ENCODE peak calls at places on chromosomes 11 and 22, in seven cellular contexts. K, D, H, C, Q, T and W are unnamed samples.

GRCh38 chr11:108906329-108906728 is 241.5 kb downstream of the DDX10 start:
- DNase-seq in K (peak), D (no peak), H (no peak), C (no peak), Q (no peak), T (no peak), W (no peak)

GRCh38 chr11:116986521-116987105 is 111.6 kb downstream of the SIK3 start:
- DNase-seq in K (peak), D (no peak), H (no peak), C (peak), Q (no peak), T (no peak), W (no peak)

GRCh38 chr11:46977940-46978595 is 41.5 kb downstream of the CSTPP1 start:
- DNase-seq in K (peak), D (no peak), H (no peak), C (no peak), Q (no peak), T (no peak), W (no peak)

GRCh38 chr11:3006505-3007260 is 14.6 kb upstream of the NAP1L4 start:
- DNase-seq in K (no peak), D (peak), H (no peak), C (peak), Q (peak), T (no peak), W (no peak)

GRCh38 chr22:40498454-40499186 is 128.2 kb downstream of the SGSM3 start:
- DNase-seq in K (peak), D (no peak), H (peak), C (no peak), Q (no peak), T (no peak), W (no peak)

GRCh38 chr11:128582496-128583366 is 4.6 kb downstream of the ETS1 start:
- DNase-seq in K (peak), D (peak), H (no peak), C (no peak), Q (no peak), T (peak), W (no peak)

GRCh38 chr11:9385288-9385902 is 943 bp downstream of the IPO7 start:
- DNase-seq in K (no peak), D (no peak), H (no peak), C (no peak), Q (no peak), T (no peak), W (peak)

GRCh38 chr11:13962562-13963168 is at the start of gene SPON1:
- DNase-seq in K (peak), D (peak), H (no peak), C (peak), Q (peak), T (peak), W (no peak)

GRCh38 chr11:71311928-71312510 is 59.6 kb upstream of the SHANK2 start:
- DNase-seq in K (no peak), D (peak), H (no peak), C (no peak), Q (no peak), T (no peak), W (no peak)

GRCh38 chr11:124799384-124800225 is 601 bp downstream of the MSANTD2 start:
- DNase-seq in K (peak), D (peak), H (no peak), C (peak), Q (peak), T (peak), W (peak)

GRCh38 chr22:47042861-47043496 is 280.5 kb downstream of the TBC1D22A start:
- DNase-seq in K (no peak), D (no peak), H (no peak), C (no peak), Q (no peak), T (no peak), W (no peak)

GRCh38 chr22:33866521-33866920 is 53.8 kb downstream of the LARGE1 start:
- DNase-seq in K (no peak), D (no peak), H (no peak), C (no peak), Q (no peak), T (no peak), W (no peak)

GRCh38 chr11:45272701-45273100 is 13.4 kb downstream of the SYT13 start:
- DNase-seq in K (no peak), D (no peak), H (no peak), C (no peak), Q (no peak), T (no peak), W (no peak)

GRCh38 chr11:67483901-67484665 is 1.3 kb downstream of the AIP start:
- DNase-seq in K (no peak), D (no peak), H (no peak), C (no peak), Q (peak), T (no peak), W (peak)

GRCh38 chr22:46586123-46586519 is 34.1 kb upstream of the GRAMD4 start:
- DNase-seq in K (no peak), D (no peak), H (no peak), C (no peak), Q (no peak), T (peak), W (no peak)

GRCh38 chr22:45709004-45709739 is 37.5 kb downstream of the ATXN10 start:
- DNase-seq in K (peak), D (no peak), H (no peak), C (no peak), Q (no peak), T (no peak), W (no peak)

GRCh38 chr11:122731500-122731913 is 76.0 kb downstream of the UBASH3B start:
- DNase-seq in K (peak), D (no peak), H (no peak), C (no peak), Q (no peak), T (no peak), W (no peak)

GRCh38 chr11:121389651-121390050 is 62.5 kb upstream of the SORL1 start:
- DNase-seq in K (no peak), D (no peak), H (no peak), C (no peak), Q (no peak), T (peak), W (no peak)

GRCh38 chr11:130071211-130071712 is 1.6 kb downstream of the APLP2 start:
- DNase-seq in K (peak), D (no peak), H (no peak), C (no peak), Q (no peak), T (no peak), W (no peak)

GRCh38 chr11:33542921-33543320 is 157.7 kb downstream of the C11orf91 start:
- DNase-seq in K (peak), D (no peak), H (peak), C (peak), Q (no peak), T (peak), W (peak)

GRCh38 chr11:10317281-10317755 is 12.4 kb downstream of the ADM start:
- DNase-seq in K (peak), D (no peak), H (no peak), C (no peak), Q (no peak), T (peak), W (no peak)

GRCh38 chr22:46338636-46339035 is 3.1 kb downstream of the TRMU start:
- DNase-seq in K (no peak), D (no peak), H (no peak), C (no peak), Q (no peak), T (no peak), W (no peak)

GRCh38 chr11:118947999-118948398 is 8.1 kb upstream of the UPK2 start:
- DNase-seq in K (no peak), D (no peak), H (no peak), C (no peak), Q (no peak), T (no peak), W (no peak)

GRCh38 chr22:27636716-27637503 is 164.6 kb downstream of the MN1 start:
- DNase-seq in K (no peak), D (no peak), H (no peak), C (no peak), Q (no peak), T (no peak), W (no peak)

GRCh38 chr11:14809466-14809865 is 82.6 kb downstream of the CYP2R1 start:
- DNase-seq in K (peak), D (no peak), H (no peak), C (no peak), Q (no peak), T (peak), W (no peak)

GRCh38 chr11:11731311-11732083 is 109.7 kb upstream of the GALNT18 start:
- DNase-seq in K (peak), D (no peak), H (peak), C (no peak), Q (no peak), T (no peak), W (no peak)

GRCh38 chr11:76339217-76339616 is 41.7 kb downstream of the THAP12 start:
- DNase-seq in K (no peak), D (peak), H (no peak), C (peak), Q (no peak), T (no peak), W (no peak)

GRCh38 chr22:45199723-45200122 is 36.0 kb downstream of the NUP50 start:
- DNase-seq in K (no peak), D (no peak), H (no peak), C (no peak), Q (no peak), T (no peak), W (no peak)

GRCh38 chr22:32590556-32590955 is 115.9 kb downstream of the FBXO7 start:
- DNase-seq in K (peak), D (no peak), H (no peak), C (no peak), Q (no peak), T (no peak), W (no peak)

GRCh38 chr22:32587449-32587848 is 112.8 kb downstream of the FBXO7 start:
- DNase-seq in K (no peak), D (peak), H (no peak), C (no peak), Q (no peak), T (no peak), W (no peak)

GRCh38 chr22:32589007-32589406 is 114.4 kb downstream of the FBXO7 start:
- DNase-seq in K (peak), D (no peak), H (no peak), C (no peak), Q (no peak), T (no peak), W (no peak)

GRCh38 chr22:32588063-32588462 is 113.5 kb downstream of the FBXO7 start:
- DNase-seq in K (no peak), D (no peak), H (no peak), C (no peak), Q (no peak), T (no peak), W (no peak)

DNA sequence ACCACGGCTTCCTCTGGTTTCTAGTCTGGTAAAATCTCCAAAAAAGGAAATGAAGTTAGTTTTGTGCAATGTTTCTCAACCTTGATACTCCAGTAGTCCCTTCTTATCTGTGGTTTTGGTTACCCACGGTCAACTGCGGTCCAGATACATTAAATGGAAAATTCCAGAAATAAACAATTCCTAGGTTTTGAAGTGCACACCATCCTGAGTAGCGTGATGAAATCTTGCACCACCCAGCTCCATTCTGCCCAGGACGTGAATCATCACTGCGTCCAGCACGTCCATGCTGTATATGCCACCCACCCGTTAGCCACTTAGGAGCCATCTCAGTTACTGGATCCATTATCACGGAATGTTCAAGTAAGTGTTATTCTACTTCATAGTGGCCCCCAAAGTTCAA is 117.0 kb downstream of the FBXO7 start:
- DNase-seq in K (peak), D (no peak), H (no peak), C (no peak), Q (no peak), T (no peak), W (no peak)
- H3K27ac ChIP-seq in K (peak), D (no peak), H (no peak), C (no peak), Q (no peak), T (no peak), W (no peak)

GRCh38 chr11:68812526-68812925 is 29.2 kb downstream of the CPT1A start:
- DNase-seq in K (no peak), D (no peak), H (no peak), C (no peak), Q (no peak), T (no peak), W (no peak)

GRCh38 chr11:68808787-68809186 is 32.9 kb downstream of the CPT1A start:
- DNase-seq in K (no peak), D (no peak), H (no peak), C (no peak), Q (no peak), T (no peak), W (no peak)

GRCh38 chr11:68806931-68807844 is 34.5 kb downstream of the CPT1A start:
- DNase-seq in K (peak), D (no peak), H (no peak), C (no peak), Q (no peak), T (no peak), W (no peak)

GRCh38 chr11:68809506-68809905 is 32.2 kb downstream of the CPT1A start:
- DNase-seq in K (no peak), D (no peak), H (no peak), C (no peak), Q (no peak), T (no peak), W (no peak)

DNA sequence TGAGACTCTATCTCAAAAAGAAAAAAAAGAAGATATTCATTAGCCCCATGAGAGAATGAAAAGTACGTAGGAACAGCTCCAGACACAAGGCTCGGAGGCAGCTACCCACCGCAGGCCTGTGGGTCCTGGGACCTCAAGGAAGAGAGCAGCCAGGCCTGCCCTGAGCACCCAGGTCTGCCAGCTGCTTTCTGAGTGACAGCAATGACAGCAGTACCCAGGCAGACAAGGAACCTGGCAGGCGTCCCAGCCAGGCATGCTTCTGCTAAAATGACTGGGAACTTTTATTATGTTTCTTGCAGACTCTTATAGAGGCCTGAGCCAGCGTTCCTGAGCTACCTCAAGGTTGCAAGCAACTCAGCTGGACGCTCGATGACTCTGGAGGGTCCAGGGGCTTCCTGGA is 31.6 kb downstream of the CPT1A start:
- DNase-seq in K (no peak), D (no peak), H (no peak), C (no peak), Q (no peak), T (no peak), W (no peak)
- TF ChIP-seq CTCF in K (no peak), D (no peak), H (no peak), C (no peak), Q (no peak), T (no peak), W (no peak)

GRCh38 chr11:7667460-7667859 is 5.8 kb downstream of the CYB5R2 start:
- DNase-seq in K (peak), D (no peak), H (no peak), C (no peak), Q (no peak), T (peak), W (no peak)
- H3K27ac ChIP-seq in K (no peak), D (no peak), H (no peak), C (no peak), Q (no peak), T (peak), W (no peak)

GRCh38 chr11:19326499-19326898 is 85.8 kb upstream of the E2F8 start:
- DNase-seq in K (peak), D (no peak), H (no peak), C (no peak), Q (no peak), T (no peak), W (no peak)
- TF ChIP-seq CTCF in K (peak), D (no peak), H (peak), C (no peak), Q (no peak), T (no peak), W (peak)

DNA sequence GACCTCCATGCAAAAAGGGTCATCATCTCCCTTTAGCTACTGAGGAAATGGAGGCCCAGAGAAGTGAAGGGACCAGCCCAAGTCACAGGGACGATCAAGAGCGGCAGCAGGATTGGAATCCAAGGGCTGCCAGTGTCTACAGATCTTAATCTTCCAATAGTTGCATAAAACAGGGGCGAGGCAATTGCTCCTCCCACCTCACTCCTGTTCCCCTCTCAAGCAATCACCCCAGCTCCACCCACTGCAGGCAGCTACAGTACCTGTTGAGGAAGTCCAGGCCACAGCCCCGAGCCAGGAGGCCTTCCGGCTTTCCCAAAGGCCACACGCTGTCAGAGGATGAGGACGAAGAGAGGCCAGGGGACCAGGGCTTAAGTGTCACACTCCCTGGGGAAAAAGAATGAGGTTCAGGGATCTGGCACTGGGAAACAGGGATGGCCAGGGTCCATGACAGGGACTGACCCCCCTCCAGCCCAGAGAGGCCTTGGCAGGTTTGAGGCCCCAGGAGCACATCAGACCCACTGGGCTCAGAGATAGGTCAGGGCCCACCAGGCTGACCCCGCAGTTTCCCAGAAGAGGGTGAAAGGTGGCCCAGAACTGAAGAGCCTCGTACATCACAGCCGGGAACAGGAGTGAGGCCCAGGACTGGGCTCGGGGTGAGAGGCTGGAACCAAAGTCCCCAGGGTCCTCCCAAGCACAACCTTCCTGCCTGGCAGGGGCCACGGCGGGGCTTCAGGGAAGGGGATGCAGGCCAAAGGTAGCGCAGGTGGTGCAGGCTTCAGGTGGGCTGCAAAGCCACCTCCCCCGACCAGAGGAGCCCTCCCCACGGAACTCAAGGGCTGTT is 16.4 kb upstream of the MFNG start:
- DNase-seq in K (no peak), D (no peak), H (no peak), C (peak), Q (no peak), T (no peak), W (no peak)
- H3K27ac ChIP-seq in K (no peak), D (peak), H (peak), C (peak), Q (no peak), T (no peak), W (no peak)

GRCh38 chr22:19432092-19432844 is at the start of gene MRPL40:
- DNase-seq in K (peak), D (peak), H (peak), C (peak), Q (peak), T (peak), W (peak)

GRCh38 chr22:19434829-19435580 is 2.7 kb downstream of the MRPL40 start:
- DNase-seq in K (no peak), D (no peak), H (no peak), C (no peak), Q (no peak), T (no peak), W (no peak)

GRCh38 chr22:19431641-19432091 is at the start of gene HIRA:
- DNase-seq in K (peak), D (peak), H (peak), C (peak), Q (peak), T (peak), W (peak)

GRCh38 chr22:19429950-19430889 is 1.3 kb downstream of the HIRA start:
- DNase-seq in K (peak), D (no peak), H (no peak), C (no peak), Q (peak), T (peak), W (peak)

DNA sequence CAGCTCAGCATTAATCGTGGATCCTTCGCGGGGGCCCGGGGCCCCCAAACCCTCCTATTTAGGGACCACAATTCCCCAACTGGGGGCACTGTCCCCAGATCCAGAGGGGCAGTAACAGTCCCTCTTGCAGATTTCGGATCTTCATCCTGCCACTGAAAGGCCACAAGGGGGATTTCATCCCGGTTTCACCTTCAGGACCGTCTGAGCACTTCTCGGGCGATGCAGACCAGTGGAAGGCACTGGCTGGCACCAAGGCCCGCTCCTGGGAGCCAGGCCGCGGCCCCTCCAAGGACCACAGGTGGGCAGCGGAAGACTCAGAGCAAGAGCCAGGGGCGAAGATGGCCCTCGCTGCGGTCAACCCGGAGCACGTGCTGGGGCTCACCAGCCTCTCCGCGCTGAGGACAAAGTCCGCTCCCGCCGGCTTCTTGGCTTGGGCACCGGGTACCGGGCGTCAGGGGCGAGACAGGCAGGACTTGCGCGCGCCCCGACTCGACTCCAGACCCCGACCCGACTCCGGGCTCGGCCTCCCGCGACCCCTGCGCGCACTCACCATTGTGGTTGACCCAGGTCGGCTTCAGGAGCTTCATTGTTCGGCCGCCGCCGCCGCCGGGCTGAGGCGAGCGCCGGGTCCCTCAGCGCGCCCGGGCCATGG is 517 bp downstream of the HIRA start:
- DNase-seq in K (peak), D (no peak), H (no peak), C (peak), Q (no peak), T (peak), W (no peak)
- TF ChIP-seq CTCF in K (no peak), D (no peak), H (peak), C (no peak), Q (no peak), T (peak), W (peak)

GRCh38 chr22:29798801-29799200 is 31.6 kb downstream of the UQCR10 start:
- DNase-seq in K (no peak), D (no peak), H (no peak), C (no peak), Q (no peak), T (no peak), W (no peak)

GRCh38 chr22:29801796-29802195 is 34.6 kb downstream of the UQCR10 start:
- DNase-seq in K (no peak), D (no peak), H (no peak), C (no peak), Q (no peak), T (no peak), W (no peak)

GRCh38 chr22:29803190-29803589 is 34.9 kb downstream of the ASCC2 start:
- DNase-seq in K (no peak), D (no peak), H (no peak), C (no peak), Q (no peak), T (no peak), W (no peak)

GRCh38 chr22:29799217-29799680 is 32.1 kb downstream of the UQCR10 start:
- DNase-seq in K (peak), D (peak), H (peak), C (peak), Q (no peak), T (no peak), W (no peak)

GRCh38 chr22:29801153-29801552 is 34.0 kb downstream of the UQCR10 start:
- DNase-seq in K (no peak), D (no peak), H (no peak), C (peak), Q (no peak), T (peak), W (no peak)
- H3K27ac ChIP-seq in K (no peak), D (no peak), H (no peak), C (no peak), Q (no peak), T (peak), W (no peak)

GRCh38 chr11:114956565-114956964 is 278.2 kb downstream of the NXPE2 start:
- DNase-seq in K (no peak), D (no peak), H (no peak), C (no peak), Q (no peak), T (no peak), W (no peak)

GRCh38 chr11:114953039-114953438 is 274.7 kb downstream of the NXPE2 start:
- DNase-seq in K (no peak), D (no peak), H (no peak), C (no peak), Q (no peak), T (peak), W (no peak)
- TF ChIP-seq CTCF in K (no peak), D (no peak), H (no peak), C (no peak), Q (no peak), T (peak), W (no peak)

GRCh38 chr11:16395601-16396000 is 39.3 kb upstream of the SOX6 start:
- DNase-seq in K (peak), D (no peak), H (no peak), C (no peak), Q (no peak), T (no peak), W (no peak)
- H3K27ac ChIP-seq in K (no peak), D (no peak), H (no peak), C (no peak), Q (no peak), T (no peak), W (no peak)